ENCODE peak calls at places on chromosomes 12 and 14, in eight cellular contexts. I is tibial nerve, U is sigmoid colon, G is heart left ventricle, Q is uterus, T is esophagus squamous epithelium, K is IMR-90, A is esophagus muscularis mucosa. C is an unnamed sample. For H3K4me1, the result is how much of the 10 kb centered on the place peaks cover.

GRCh38 chr12:62730649-62731377 is 204.1 kb downstream of the PPM1H start:
- DNase-seq in I (no peak), U (no peak), G (no peak), Q (no peak), T (no peak), K (peak), A (no peak), C (no peak)

GRCh38 chr12:1918081-1918874 is at the start of gene CACNA2D4:
- DNase-seq in I (peak), U (peak), G (no peak), Q (no peak), T (no peak), K (no peak), A (peak), C (peak)

GRCh38 chr14:103030741-103031565 is 26.4 kb downstream of the CDC42BPB start:
- DNase-seq in I (no peak), U (no peak), G (no peak), Q (no peak), T (no peak), K (peak), A (no peak), C (no peak)

GRCh38 chr12:101931498-101932326 is 54.3 kb downstream of the DRAM1 start:
- DNase-seq in I (no peak), U (no peak), G (no peak), Q (no peak), T (no peak), K (no peak), A (no peak), C (no peak)

GRCh38 chr12:131378176-131378842 is 332.6 kb upstream of the SFSWAP start:
- DNase-seq in I (no peak), U (peak), G (no peak), Q (no peak), T (no peak), K (no peak), A (no peak), C (no peak)

GRCh38 chr14:95562892-95563685 is 28.2 kb downstream of the GLRX5 start:
- DNase-seq in I (no peak), U (no peak), G (no peak), Q (no peak), T (no peak), K (peak), A (no peak), C (no peak)

GRCh38 chr12:54431911-54432814 is 13.1 kb upstream of the ITGA5 start:
- DNase-seq in I (no peak), U (peak), G (peak), Q (peak), T (no peak), K (peak), A (no peak), C (peak)

GRCh38 chr12:126582231-126582630 is 1517.0 kb downstream of the AACS start:
- DNase-seq in I (no peak), U (no peak), G (no peak), Q (no peak), T (no peak), K (no peak), A (no peak), C (no peak)

GRCh38 chr14:89330236-89331002 is 86.6 kb downstream of the FOXN3 start:
- DNase-seq in I (peak), U (peak), G (peak), Q (peak), T (no peak), K (peak), A (no peak), C (peak)

GRCh38 chr14:50620341-50620740 is 47.8 kb downstream of the SAV1 start:
- DNase-seq in I (no peak), U (no peak), G (no peak), Q (no peak), T (no peak), K (peak), A (no peak), C (no peak)

GRCh38 chr12:113591480-113591971 is 119.9 kb upstream of the LHX5 start:
- DNase-seq in I (no peak), U (no peak), G (no peak), Q (no peak), T (no peak), K (no peak), A (no peak), C (no peak)

GRCh38 chr12:14982562-14982961 is 9.7 kb downstream of the PDE6H start:
- DNase-seq in I (no peak), U (no peak), G (no peak), Q (no peak), T (no peak), K (no peak), A (no peak), C (no peak)

GRCh38 chr12:53096761-53097160 is 706 bp upstream of the IGFBP6 start:
- DNase-seq in I (no peak), U (peak), G (no peak), Q (no peak), T (no peak), K (no peak), A (no peak), C (no peak)

GRCh38 chr14:72498646-72499045 is 395.3 kb downstream of the DPF3 start:
- DNase-seq in I (no peak), U (no peak), G (no peak), Q (no peak), T (no peak), K (no peak), A (no peak), C (no peak)

GRCh38 chr14:102342238-102342637 is 20.5 kb downstream of the CINP start:
- DNase-seq in I (no peak), U (no peak), G (no peak), Q (no peak), T (no peak), K (no peak), A (no peak), C (no peak)

GRCh38 chr14:48537600-48537999 is 862.2 kb upstream of the MDGA2 start:
- DNase-seq in I (no peak), U (no peak), G (no peak), Q (no peak), T (no peak), K (no peak), A (no peak), C (no peak)

GRCh38 chr12:32489070-32489469 is 89.7 kb downstream of the FGD4 start:
- DNase-seq in I (no peak), U (no peak), G (no peak), Q (no peak), T (no peak), K (no peak), A (no peak), C (no peak)

DNA sequence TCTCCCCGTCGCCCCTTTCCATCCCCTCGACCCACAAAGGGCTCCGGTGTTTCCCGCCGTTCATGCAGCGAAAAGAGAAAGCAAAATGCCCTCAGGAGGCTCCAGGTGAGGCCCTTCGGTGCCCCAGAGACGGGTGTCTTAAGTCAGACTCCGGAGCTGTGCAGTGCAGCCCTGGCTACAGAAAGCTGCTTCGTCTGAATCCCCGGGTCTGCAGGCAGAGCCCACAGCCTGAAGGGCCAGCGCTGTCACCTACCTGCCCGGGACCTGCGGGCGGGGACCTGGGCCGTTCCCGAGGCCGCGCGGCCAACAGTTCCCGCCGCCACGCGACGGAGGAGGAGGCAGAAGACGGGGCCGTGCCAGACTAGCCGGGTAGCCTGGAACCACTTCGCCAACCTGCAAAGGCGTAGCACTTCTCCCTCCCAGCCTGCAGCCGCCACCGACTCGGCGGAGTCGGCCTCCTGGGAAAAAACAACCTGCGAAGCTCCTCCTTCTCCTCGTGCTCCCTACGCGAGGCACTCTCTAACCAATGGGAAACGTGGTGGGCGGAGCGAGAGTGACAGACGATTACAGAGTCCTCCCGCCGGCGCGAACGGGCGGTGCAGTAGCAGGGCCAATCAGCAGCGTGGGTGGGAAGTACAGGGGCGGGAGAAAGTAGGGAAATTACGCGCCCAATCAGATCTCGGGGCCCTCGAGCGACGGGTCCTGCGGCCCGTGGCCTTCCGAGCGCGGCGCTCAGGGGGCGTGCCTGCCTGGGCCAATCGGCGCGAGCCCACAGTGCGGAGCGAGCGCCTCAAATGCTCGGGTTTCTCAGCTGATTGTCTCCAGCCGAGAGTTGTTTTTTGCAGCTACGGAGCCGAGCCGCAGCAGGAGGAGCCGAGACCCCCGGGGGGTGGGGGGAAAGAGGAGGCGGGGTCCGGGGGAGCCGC is at the start of the genes GPR137C and TXNDC16:
- DNase-seq in I (peak), U (peak), G (peak), Q (peak), T (peak), K (peak), A (peak), C (peak)
- TF ChIP-seq POLR2A in I (peak), U (peak), G (peak), Q (peak), T (peak), K (peak), A (peak), C (peak)

GRCh38 chr14:21066882-21067502 is 3.1 kb upstream of the ARHGEF40 start:
- DNase-seq in I (no peak), U (no peak), G (no peak), Q (no peak), T (no peak), K (no peak), A (no peak), C (no peak)
- TF ChIP-seq CTCF in I (no peak), U (no peak), G (peak), Q (no peak), T (no peak), K (peak), A (no peak), C (no peak)

GRCh38 chr12:11688379-11688778 is 38.9 kb downstream of the ETV6 start:
- DNase-seq in I (no peak), U (no peak), G (no peak), Q (no peak), T (no peak), K (no peak), A (no peak), C (no peak)
- H3K4me1 ChIP-seq in I (under half), U (half or more), G (under half), Q (under half), T (under half), K (under half), A (half or more), C (under half)

GRCh38 chr12:82866227-82866803 is 179.6 kb downstream of the TMTC2 start:
- DNase-seq in I (no peak), U (no peak), G (no peak), Q (no peak), T (no peak), K (no peak), A (no peak), C (no peak)

GRCh38 chr12:82867782-82868505 is 181.2 kb downstream of the TMTC2 start:
- DNase-seq in I (no peak), U (no peak), G (no peak), Q (no peak), T (no peak), K (no peak), A (no peak), C (no peak)

GRCh38 chr12:82862876-82863649 is 176.4 kb downstream of the TMTC2 start:
- DNase-seq in I (no peak), U (no peak), G (no peak), Q (no peak), T (no peak), K (no peak), A (no peak), C (no peak)

GRCh38 chr12:82870825-82871377 is 184.2 kb downstream of the TMTC2 start:
- DNase-seq in I (no peak), U (no peak), G (no peak), Q (no peak), T (no peak), K (no peak), A (no peak), C (no peak)

GRCh38 chr12:82866946-82867345 is 180.2 kb downstream of the TMTC2 start:
- DNase-seq in I (no peak), U (no peak), G (no peak), Q (no peak), T (no peak), K (no peak), A (no peak), C (no peak)
- TF ChIP-seq POLR2A in I (no peak), U (no peak), G (no peak), Q (no peak), T (no peak), K (no peak), A (no peak), C (no peak)

GRCh38 chr12:123972448-123973401 is at the start of the genes CCDC92 and ZNF664:
- DNase-seq in I (peak), U (peak), G (peak), Q (peak), T (peak), K (peak), A (peak), C (peak)
- TF ChIP-seq CTCF in I (no peak), U (no peak), G (no peak), Q (no peak), T (peak), K (peak), A (no peak), C (no peak)

GRCh38 chr14:104789752-104790743 is 5.5 kb downstream of the AKT1 start:
- DNase-seq in I (no peak), U (no peak), G (no peak), Q (no peak), T (no peak), K (no peak), A (no peak), C (peak)

GRCh38 chr14:104787736-104788532 is 7.6 kb downstream of the AKT1 start:
- DNase-seq in I (no peak), U (no peak), G (no peak), Q (no peak), T (no peak), K (no peak), A (no peak), C (no peak)

GRCh38 chr14:104786726-104787675 is 8.5 kb downstream of the AKT1 start:
- DNase-seq in I (no peak), U (no peak), G (no peak), Q (no peak), T (no peak), K (no peak), A (no peak), C (no peak)

GRCh38 chr14:104788873-104789663 is 6.5 kb downstream of the AKT1 start:
- DNase-seq in I (no peak), U (no peak), G (no peak), Q (no peak), T (no peak), K (no peak), A (no peak), C (no peak)

GRCh38 chr14:104788533-104788818 is 7.1 kb downstream of the AKT1 start:
- DNase-seq in I (no peak), U (no peak), G (no peak), Q (no peak), T (no peak), K (no peak), A (no peak), C (no peak)
- H3K4me1 ChIP-seq in I (half or more), U (half or more), G (under half), Q (under half), T (under half), K (under half), A (half or more), C (under half)

GRCh38 chr14:23364164-23364571 is 804 bp downstream of the EFS start:
- DNase-seq in I (peak), U (no peak), G (no peak), Q (peak), T (no peak), K (no peak), A (no peak), C (no peak)

GRCh38 chr14:23366163-23366921 is 1.4 kb upstream of the EFS start:
- DNase-seq in I (peak), U (peak), G (peak), Q (peak), T (no peak), K (peak), A (no peak), C (peak)

GRCh38 chr14:23362200-23362599 is 2.8 kb downstream of the EFS start:
- DNase-seq in I (no peak), U (no peak), G (no peak), Q (no peak), T (no peak), K (peak), A (no peak), C (no peak)

GRCh38 chr14:23365353-23366162 is 586 bp upstream of the EFS start:
- DNase-seq in I (no peak), U (no peak), G (no peak), Q (no peak), T (no peak), K (peak), A (no peak), C (no peak)

DNA sequence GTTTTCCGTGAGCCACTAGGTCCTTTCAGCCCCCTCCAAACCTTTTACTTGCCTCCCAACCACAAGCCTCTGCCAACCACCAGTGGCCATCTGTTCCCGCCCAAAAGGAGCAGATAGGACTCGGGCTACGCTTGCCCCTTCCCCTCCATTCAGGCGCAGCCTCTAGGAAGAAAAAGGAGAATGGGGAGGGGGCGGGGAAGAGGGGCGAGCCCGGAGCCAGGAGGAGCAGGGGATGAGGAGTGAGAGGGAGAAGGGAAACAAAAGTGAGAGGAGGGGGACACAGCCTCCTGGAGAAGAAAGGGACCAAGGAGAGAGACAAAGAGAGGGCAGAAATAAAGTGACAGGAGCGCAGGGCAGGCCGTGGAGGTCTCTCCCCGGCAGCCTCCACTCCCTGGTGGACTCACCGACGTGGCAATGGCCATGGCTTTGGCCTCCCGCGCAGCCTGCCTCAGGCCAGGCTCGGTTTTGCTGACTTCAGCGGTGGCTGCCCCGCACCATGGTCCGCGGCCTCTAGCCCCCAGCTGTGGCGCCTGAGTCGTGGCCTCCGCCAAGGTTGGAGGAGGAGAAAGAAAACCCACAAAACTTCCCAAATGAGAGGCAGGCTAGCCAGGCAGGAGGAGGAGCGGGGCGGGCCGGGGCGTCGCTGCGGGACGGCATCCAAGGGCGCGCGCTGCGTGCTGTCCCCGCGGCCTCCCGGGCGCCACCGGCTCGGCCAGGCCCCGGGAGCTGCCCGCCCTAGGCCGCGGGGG is at the start of gene EFS:
- DNase-seq in I (no peak), U (no peak), G (peak), Q (peak), T (no peak), K (peak), A (no peak), C (no peak)
- TF ChIP-seq POLR2A in I (peak), U (no peak), G (no peak), Q (no peak), T (no peak), K (no peak), A (no peak), C (no peak)

DNA sequence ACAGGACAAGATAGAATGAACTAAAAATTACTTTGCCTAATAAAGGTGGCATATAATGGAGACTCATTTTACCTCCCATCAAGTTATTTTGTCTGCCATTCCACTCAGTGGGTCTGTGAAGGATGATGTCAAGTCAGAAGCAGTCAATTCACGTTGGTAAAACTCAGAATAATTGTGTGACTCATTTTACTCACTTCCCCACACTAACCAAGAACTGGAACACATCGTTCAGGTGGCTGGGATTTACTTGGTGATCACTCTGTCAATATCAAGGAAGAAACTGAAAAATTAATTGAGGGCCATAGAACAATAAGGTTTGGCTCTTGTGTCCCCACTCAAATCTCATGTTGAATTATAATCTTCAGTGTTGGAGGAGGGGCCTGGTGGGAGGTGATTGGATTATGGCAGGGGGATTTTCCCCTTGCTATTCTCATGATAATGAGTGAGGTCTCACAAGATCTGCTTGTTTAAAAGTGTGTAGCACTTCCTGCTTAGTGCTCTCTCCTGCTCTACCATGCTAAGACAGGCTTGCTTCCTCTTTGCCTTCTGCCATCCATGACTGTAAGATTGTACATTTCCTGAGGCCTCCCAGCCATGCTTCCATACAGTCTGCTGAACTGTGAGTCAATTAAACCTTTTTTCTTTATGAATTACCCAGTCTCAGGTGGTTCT is 35.7 kb upstream of the GTF2A1 start:
- DNase-seq in I (no peak), U (no peak), G (no peak), Q (no peak), T (no peak), K (no peak), A (peak), C (no peak)
- TF ChIP-seq CTCF in I (no peak), U (no peak), G (no peak), Q (no peak), T (no peak), K (no peak), A (no peak), C (no peak)

GRCh38 chr12:122880155-122880605 is 15.7 kb downstream of the VPS37B start:
- DNase-seq in I (no peak), U (no peak), G (no peak), Q (no peak), T (no peak), K (peak), A (no peak), C (no peak)
- H3K4me1 ChIP-seq in I (half or more), U (under half), G (under half), Q (under half), T (under half), K (under half), A (half or more), C (half or more)